ENCODE peak calls at places on chromosomes 3 and 15, in eight cellular contexts. E is upper lobe of right lung; P is IMR-90; Z is H54; F is GM12892; G is activated gamma-delta T cell treated with anti-CD3 and anti-CD28 coated beads, Interleukin-2, amount 50 U/mL, for 16 hours; S is SW480; K is LHCN-M2. U is an unnamed sample.

GRCh38 chr15:24943361-24943760 is 11.4 kb upstream of the SNRPN start:
- DNase-seq in E (no peak), P (no peak), Z (no peak), F (no peak), G (no peak), S (no peak), K (no peak), U (no peak)

GRCh38 chr15:39588531-39589192 is 7.8 kb downstream of the THBS1 start:
- DNase-seq in E (no peak), P (peak; percentile 44), Z (no peak), F (no peak), G (no peak), S (no peak), K (peak; percentile 59), U (no peak)

GRCh38 chr3:183823963-183824362 is 1.4 kb downstream of the MAP6D1 start:
- DNase-seq in E (no peak), P (no peak), Z (no peak), F (no peak), G (no peak), S (peak; percentile 57), K (no peak), U (no peak)

GRCh38 chr3:177647876-177648275 is 450.6 kb upstream of the TBL1XR1 start:
- DNase-seq in E (no peak), P (no peak), Z (no peak), F (no peak), G (no peak), S (no peak), K (no peak), U (no peak)

GRCh38 chr15:48803877-48804276 is 7.0 kb downstream of the CEP152 start:
- DNase-seq in E (no peak), P (no peak), Z (no peak), F (no peak), G (no peak), S (no peak), K (no peak), U (no peak)

GRCh38 chr3:57985977-57986246 is 22.3 kb upstream of the FLNB start:
- DNase-seq in E (no peak), P (no peak), Z (no peak), F (no peak), G (no peak), S (no peak), K (no peak), U (no peak)

GRCh38 chr15:49406352-49407118 is 16.5 kb upstream of the FGF7 start:
- DNase-seq in E (peak; percentile 55), P (no peak), Z (no peak), F (no peak), G (no peak), S (no peak), K (no peak), U (no peak)

GRCh38 chr15:32990071-32990470 is 204.4 kb downstream of the FMN1 start:
- DNase-seq in E (no peak), P (peak; percentile 56), Z (no peak), F (no peak), G (no peak), S (no peak), K (no peak), U (no peak)

U was measured in D721Med.